ENCODE peak calls at places on chromosomes 2 and 18, in five cellular contexts. J is colonic mucosa; K is HFFc6; M is CD8-positive, alpha-beta T cell; F is nephron progenitor cell. C is an unnamed sample.

GRCh38 chr2:42859006-42859552 is 66.7 kb upstream of the HAAO start:
- DNase-seq in J (peak; percentile 92), K (peak; percentile 64), M (peak; percentile 71), F (peak; percentile 84), C (peak; percentile 38)

GRCh38 chr2:163897799-163898198 is 162.0 kb upstream of the FIGN start:
- DNase-seq in J (no peak), K (no peak), M (no peak), F (no peak), C (no peak)

GRCh38 chr18:66562279-66562678 is 41.6 kb downstream of the CDH19 start:
- DNase-seq in J (no peak), K (no peak), M (no peak), F (no peak), C (no peak)

GRCh38 chr2:37786854-37787253 is 115.4 kb upstream of the CDC42EP3 start:
- DNase-seq in J (peak; percentile 36), K (no peak), M (no peak), F (no peak), C (no peak)

GRCh38 chr2:240916571-240917008 is 10.5 kb downstream of the CROCC2 start:
- DNase-seq in J (no peak), K (peak; percentile 85), M (no peak), F (peak; percentile 74), C (no peak)

GRCh38 chr2:108570416-108570815 is 36.1 kb downstream of the LIMS1 start:
- DNase-seq in J (no peak), K (peak; percentile 52), M (no peak), F (no peak), C (no peak)

GRCh38 chr2:189285962-189286648 is 106.5 kb upstream of the COL5A2 start:
- DNase-seq in J (no peak), K (peak; percentile 85), M (no peak), F (no peak), C (no peak)

GRCh38 chr2:223513771-223514455 is 88.2 kb downstream of the SCG2 start:
- DNase-seq in J (no peak), K (peak; percentile 44), M (no peak), F (no peak), C (no peak)

GRCh38 chr2:232533944-232534710 is 5.4 kb upstream of the CHRNG start:
- DNase-seq in J (no peak), K (no peak), M (no peak), F (no peak), C (no peak)

GRCh38 chr18:36187138-36187825 is at the start of gene MOCOS:
- DNase-seq in J (peak; percentile 93), K (peak; percentile 32), M (peak; percentile 35), F (peak; percentile 92), C (peak; percentile 15)

GRCh38 chr2:30240162-30240696 is 8.9 kb downstream of the LBH start:
- DNase-seq in J (no peak), K (no peak), M (no peak), F (no peak), C (no peak)

GRCh38 chr2:233838251-233838650 is 16.1 kb downstream of the HJURP start:
- DNase-seq in J (no peak), K (no peak), M (no peak), F (no peak), C (no peak)

GRCh38 chr2:169258045-169258601 is 104.2 kb downstream of the LRP2 start:
- DNase-seq in J (no peak), K (no peak), M (no peak), F (no peak), C (no peak)

GRCh38 chr2:45009928-45010705 is 865 bp upstream of the SIX2 start:
- DNase-seq in J (peak; percentile 57), K (no peak), M (no peak), F (peak; percentile 72), C (no peak)

GRCh38 chr2:64201086-64201627 is 56.9 kb upstream of the PELI1 start:
- DNase-seq in J (no peak), K (no peak), M (no peak), F (no peak), C (no peak)

GRCh38 chr2:75573145-75573878 is 12.6 kb upstream of the EVA1A start:
- DNase-seq in J (no peak), K (no peak), M (no peak), F (no peak), C (no peak)

GRCh38 chr2:240881913-240882312 is 13.3 kb downstream of the AGXT start:
- DNase-seq in J (no peak), K (no peak), M (no peak), F (no peak), C (no peak)

GRCh38 chr18:22710628-22711380 is 222.3 kb upstream of the RBBP8 start:
- DNase-seq in J (peak; percentile 45), K (no peak), M (no peak), F (peak; percentile 46), C (no peak)

GRCh38 chr2:15177103-15177502 is 384.0 kb downstream of the NBAS start:
- DNase-seq in J (no peak), K (peak; percentile 35), M (peak; percentile 42), F (no peak), C (peak; percentile 22)

GRCh38 chr2:191635333-191636234 is 42.4 kb upstream of the NABP1 start:
- DNase-seq in J (no peak), K (peak; percentile 86), M (no peak), F (no peak), C (no peak)

GRCh38 chr2:152694161-152694661 is 23.1 kb downstream of the PRPF40A start:
- DNase-seq in J (no peak), K (peak; percentile 49), M (peak; percentile 7), F (no peak), C (no peak)

GRCh38 chr2:16209799-16210198 is 269.4 kb downstream of the MYCN start:
- DNase-seq in J (no peak), K (no peak), M (no peak), F (no peak), C (no peak)

GRCh38 chr2:28630341-28630740 is 121.3 kb upstream of the PPP1CB start:
- DNase-seq in J (no peak), K (no peak), M (no peak), F (no peak), C (no peak)

GRCh38 chr2:61632276-61633169 is 94.4 kb upstream of the XPO1 start:
- DNase-seq in J (peak; percentile 20), K (no peak), M (no peak), F (no peak), C (no peak)

GRCh38 chr2:220835563-220835962 is 736.5 kb downstream of the EPHA4 start:
- DNase-seq in J (no peak), K (no peak), M (no peak), F (no peak), C (no peak)

GRCh38 chr2:238169021-238169707 is 10.4 kb downstream of the ERFE start:
- DNase-seq in J (no peak), K (peak; percentile 85), M (no peak), F (no peak), C (no peak)

GRCh38 chr2:168851674-168852320 is 38.4 kb downstream of the SPC25 start:
- DNase-seq in J (no peak), K (peak; percentile 68), M (no peak), F (no peak), C (no peak)

GRCh38 chr18:9987355-9987754 is 73.5 kb downstream of the VAPA start:
- DNase-seq in J (no peak), K (no peak), M (no peak), F (no peak), C (no peak)

GRCh38 chr2:71154798-71155197 is 24.4 kb downstream of the MPHOSPH10 start:
- DNase-seq in J (no peak), K (no peak), M (no peak), F (no peak), C (no peak)

GRCh38 chr2:228602277-228602676 is 420.8 kb upstream of the SPHKAP start:
- DNase-seq in J (no peak), K (peak; percentile 79), M (no peak), F (no peak), C (no peak)